ENCODE peak calls at places on chromosomes 6 and 20, in eight cellular contexts. One of them, this sample, is unnamed.

GRCh38 chr6:142235247-142235646 is 66.6 kb upstream of the ADGRG6 start:
- DNase-seq in stimulated activated CD8-positive, alpha-beta memory T cell treated with anti-CD3 and anti-CD28 coated beads, Interleukin-7, amount 100 ng/mL, for 4 hours: no peak
- DNase-seq in activated naive CD4-positive, alpha-beta T cell: no peak
- DNase-seq in neuronal stem cell: no peak
- DNase-seq in GM12865: no peak
- DNase-seq in psoas muscle: no peak
- DNase-seq in amniotic epithelial cell: no peak
- DNase-seq in BJ: no peak
- DNase-seq in this sample: no peak

GRCh38 chr6:140846518-140847277 is 1286.0 kb upstream of the GJE1 start:
- DNase-seq in psoas muscle: no peak
- DNase-seq in GM12865: no peak
- DNase-seq in BJ: peak
- DNase-seq in activated naive CD4-positive, alpha-beta T cell: no peak
- DNase-seq in amniotic epithelial cell: peak
- DNase-seq in neuronal stem cell: no peak
- DNase-seq in stimulated activated CD8-positive, alpha-beta memory T cell treated with anti-CD3 and anti-CD28 coated beads, Interleukin-7, amount 100 ng/mL, for 4 hours: no peak
- DNase-seq in this sample: no peak

GRCh38 chr6:137136065-137136464 is 37.4 kb downstream of the IL22RA2 start:
- DNase-seq in activated naive CD4-positive, alpha-beta T cell: no peak
- DNase-seq in BJ: no peak
- DNase-seq in neuronal stem cell: no peak
- DNase-seq in stimulated activated CD8-positive, alpha-beta memory T cell treated with anti-CD3 and anti-CD28 coated beads, Interleukin-7, amount 100 ng/mL, for 4 hours: no peak
- DNase-seq in psoas muscle: no peak
- DNase-seq in GM12865: no peak
- DNase-seq in amniotic epithelial cell: no peak
- DNase-seq in this sample: no peak

GRCh38 chr6:6315660-6316059 is 4.8 kb downstream of the F13A1 start:
- DNase-seq in GM12865: peak
- DNase-seq in amniotic epithelial cell: peak
- DNase-seq in neuronal stem cell: peak
- DNase-seq in stimulated activated CD8-positive, alpha-beta memory T cell treated with anti-CD3 and anti-CD28 coated beads, Interleukin-7, amount 100 ng/mL, for 4 hours: no peak
- DNase-seq in BJ: no peak
- DNase-seq in activated naive CD4-positive, alpha-beta T cell: no peak
- DNase-seq in psoas muscle: no peak
- DNase-seq in this sample: no peak

GRCh38 chr6:43778131-43778857 is 8.3 kb downstream of the VEGFA start:
- DNase-seq in neuronal stem cell: no peak
- DNase-seq in GM12865: no peak
- DNase-seq in activated naive CD4-positive, alpha-beta T cell: no peak
- DNase-seq in BJ: no peak
- DNase-seq in psoas muscle: no peak
- DNase-seq in stimulated activated CD8-positive, alpha-beta memory T cell treated with anti-CD3 and anti-CD28 coated beads, Interleukin-7, amount 100 ng/mL, for 4 hours: no peak
- DNase-seq in amniotic epithelial cell: no peak
- DNase-seq in this sample: no peak

GRCh38 chr20:37257993-37258392 is 3.6 kb downstream of the GHRH start:
- DNase-seq in stimulated activated CD8-positive, alpha-beta memory T cell treated with anti-CD3 and anti-CD28 coated beads, Interleukin-7, amount 100 ng/mL, for 4 hours: no peak
- DNase-seq in psoas muscle: no peak
- DNase-seq in BJ: no peak
- DNase-seq in activated naive CD4-positive, alpha-beta T cell: no peak
- DNase-seq in amniotic epithelial cell: no peak
- DNase-seq in neuronal stem cell: no peak
- DNase-seq in GM12865: no peak
- DNase-seq in this sample: no peak

GRCh38 chr20:40930561-40930960 is 98.1 kb upstream of the TOP1 start:
- DNase-seq in stimulated activated CD8-positive, alpha-beta memory T cell treated with anti-CD3 and anti-CD28 coated beads, Interleukin-7, amount 100 ng/mL, for 4 hours: no peak
- DNase-seq in psoas muscle: no peak
- DNase-seq in activated naive CD4-positive, alpha-beta T cell: no peak
- DNase-seq in BJ: no peak
- DNase-seq in neuronal stem cell: no peak
- DNase-seq in amniotic epithelial cell: peak
- DNase-seq in GM12865: peak
- DNase-seq in this sample: no peak

GRCh38 chr6:139290787-139291294 is 957 bp downstream of the TXLNB start:
- DNase-seq in amniotic epithelial cell: peak
- DNase-seq in BJ: no peak
- DNase-seq in neuronal stem cell: no peak
- DNase-seq in GM12865: peak
- DNase-seq in activated naive CD4-positive, alpha-beta T cell: no peak
- DNase-seq in psoas muscle: peak
- DNase-seq in stimulated activated CD8-positive, alpha-beta memory T cell treated with anti-CD3 and anti-CD28 coated beads, Interleukin-7, amount 100 ng/mL, for 4 hours: no peak
- DNase-seq in this sample: no peak

GRCh38 chr6:144215402-144215931 is 65.2 kb downstream of the STX11 start:
- DNase-seq in neuronal stem cell: no peak
- DNase-seq in BJ: no peak
- DNase-seq in activated naive CD4-positive, alpha-beta T cell: no peak
- DNase-seq in psoas muscle: peak
- DNase-seq in amniotic epithelial cell: peak
- DNase-seq in stimulated activated CD8-positive, alpha-beta memory T cell treated with anti-CD3 and anti-CD28 coated beads, Interleukin-7, amount 100 ng/mL, for 4 hours: no peak
- DNase-seq in GM12865: peak
- DNase-seq in this sample: no peak

GRCh38 chr6:116040980-116041379 is 19.7 kb downstream of the FRK start:
- DNase-seq in GM12865: no peak
- DNase-seq in neuronal stem cell: no peak
- DNase-seq in stimulated activated CD8-positive, alpha-beta memory T cell treated with anti-CD3 and anti-CD28 coated beads, Interleukin-7, amount 100 ng/mL, for 4 hours: no peak
- DNase-seq in BJ: no peak
- DNase-seq in psoas muscle: no peak
- DNase-seq in amniotic epithelial cell: no peak
- DNase-seq in activated naive CD4-positive, alpha-beta T cell: no peak
- DNase-seq in this sample: no peak

GRCh38 chr20:300345-300744 is 3.0 kb downstream of the ZCCHC3 start:
- DNase-seq in activated naive CD4-positive, alpha-beta T cell: no peak
- DNase-seq in stimulated activated CD8-positive, alpha-beta memory T cell treated with anti-CD3 and anti-CD28 coated beads, Interleukin-7, amount 100 ng/mL, for 4 hours: no peak
- DNase-seq in amniotic epithelial cell: no peak
- DNase-seq in GM12865: no peak
- DNase-seq in psoas muscle: no peak
- DNase-seq in BJ: no peak
- DNase-seq in neuronal stem cell: no peak
- DNase-seq in this sample: no peak

This sample was measured in right atrium auricular region.